ENCODE peak calls at places on chromosomes 7 and 10, in nine cellular contexts. R is dorsolateral prefrontal cortex, V is OCI-LY7, F is astrocyte of the cerebellum, D is mammary epithelial cell, G is GM23248, H is HL-60, P is right lobe of liver, W is adipocyte. O is an unnamed sample.

GRCh38 chr10:69839696-69840345 is 38.1 kb downstream of the COL13A1 start:
- DNase-seq in R (no peak), V (no peak), F (peak), D (peak), G (peak), H (no peak), P (no peak), W (peak), O (no peak)

GRCh38 chr10:70759769-70760168 is 25.4 kb downstream of the TBATA start:
- DNase-seq in R (no peak), V (peak), F (no peak), D (peak), G (no peak), H (peak), P (no peak), W (no peak), O (no peak)

GRCh38 chr10:70722820-70723424 is 50.6 kb downstream of the ADAMTS14 start:
- DNase-seq in R (no peak), V (no peak), F (peak), D (peak), G (peak), H (no peak), P (no peak), W (peak), O (no peak)

GRCh38 chr7:46569117-46569433 is 648.0 kb upstream of the IGFBP3 start:
- DNase-seq in R (no peak), V (no peak), F (no peak), D (peak), G (no peak), H (no peak), P (no peak), W (peak), O (no peak)

GRCh38 chr7:131467788-131468187 is 88.6 kb downstream of the PODXL start:
- DNase-seq in R (no peak), V (no peak), F (no peak), D (no peak), G (no peak), H (no peak), P (no peak), W (no peak), O (no peak)

GRCh38 chr7:96827701-96828100 is 118.1 kb upstream of the SEM1 start:
- DNase-seq in R (no peak), V (no peak), F (no peak), D (no peak), G (no peak), H (no peak), P (no peak), W (no peak), O (no peak)

GRCh38 chr7:4834601-4835397 is 27.0 kb downstream of the PAPOLB start:
- DNase-seq in R (no peak), V (no peak), F (no peak), D (no peak), G (no peak), H (no peak), P (no peak), W (no peak), O (no peak)

GRCh38 chr10:46233101-46233500 is 53.7 kb upstream of the ANTXRL start:
- DNase-seq in R (peak), V (no peak), F (no peak), D (no peak), G (no peak), H (no peak), P (peak), W (no peak), O (no peak)

GRCh38 chr7:20197125-20197524 is 20.1 kb downstream of the MACC1 start:
- DNase-seq in R (no peak), V (no peak), F (no peak), D (no peak), G (no peak), H (no peak), P (no peak), W (no peak), O (no peak)

GRCh38 chr7:39353615-39354376 is 212.4 kb upstream of the YAE1 start:
- DNase-seq in R (no peak), V (no peak), F (peak), D (no peak), G (peak), H (no peak), P (peak), W (peak), O (peak)

GRCh38 chr10:119778776-119779445 is 53.1 kb downstream of the INPP5F start:
- DNase-seq in R (no peak), V (no peak), F (no peak), D (peak), G (no peak), H (no peak), P (no peak), W (no peak), O (no peak)

GRCh38 chr10:79344502-79345195 is 2.6 kb upstream of the PPIF start:
- DNase-seq in R (no peak), V (no peak), F (no peak), D (no peak), G (no peak), H (no peak), P (peak), W (no peak), O (no peak)

GRCh38 chr10:25082276-25083204 is 66.1 kb downstream of the THNSL1 start:
- DNase-seq in R (no peak), V (no peak), F (no peak), D (no peak), G (no peak), H (no peak), P (no peak), W (no peak), O (no peak)

GRCh38 chr7:19747740-19748339 is 25.6 kb downstream of the TMEM196 start:
- DNase-seq in R (no peak), V (peak), F (peak), D (peak), G (peak), H (peak), P (no peak), W (peak), O (no peak)

GRCh38 chr7:82166666-82167065 is 276.9 kb downstream of the CACNA2D1 start:
- DNase-seq in R (no peak), V (no peak), F (no peak), D (no peak), G (no peak), H (no peak), P (no peak), W (no peak), O (no peak)

GRCh38 chr10:11165591-11166543 is 148.2 kb downstream of the CELF2 start:
- DNase-seq in R (peak), V (peak), F (no peak), D (no peak), G (peak), H (peak), P (no peak), W (no peak), O (no peak)

GRCh38 chr10:106929291-106929925 is 235.1 kb downstream of the SORCS1 start:
- DNase-seq in R (no peak), V (no peak), F (no peak), D (no peak), G (no peak), H (no peak), P (no peak), W (no peak), O (no peak)

GRCh38 chr7:115707236-115707635 is 323.3 kb downstream of the TFEC start:
- DNase-seq in R (no peak), V (peak), F (no peak), D (peak), G (peak), H (no peak), P (no peak), W (peak), O (no peak)

GRCh38 chr7:157496426-157497275 is 159.8 kb downstream of the DNAJB6 start:
- DNase-seq in R (peak), V (no peak), F (no peak), D (no peak), G (no peak), H (no peak), P (peak), W (no peak), O (no peak)

GRCh38 chr10:132497788-132498561 is 39.6 kb upstream of the INPP5A start:
- DNase-seq in R (no peak), V (no peak), F (no peak), D (no peak), G (peak), H (no peak), P (no peak), W (no peak), O (no peak)

GRCh38 chr10:8346861-8347260 is 292.4 kb downstream of the GATA3 start:
- DNase-seq in R (no peak), V (no peak), F (no peak), D (no peak), G (no peak), H (no peak), P (no peak), W (no peak), O (no peak)

GRCh38 chr10:75358835-75359421 is 42.6 kb downstream of the ZNF503 start:
- DNase-seq in R (no peak), V (no peak), F (no peak), D (peak), G (peak), H (peak), P (no peak), W (peak), O (no peak)

GRCh38 chr7:117332031-117332430 is 9.2 kb upstream of the WNT2 start:
- DNase-seq in R (no peak), V (no peak), F (no peak), D (no peak), G (no peak), H (no peak), P (no peak), W (no peak), O (no peak)

GRCh38 chr7:26346611-26347200 is 55.0 kb downstream of the SNX10 start:
- DNase-seq in R (peak), V (no peak), F (no peak), D (peak), G (peak), H (no peak), P (peak), W (no peak), O (no peak)

GRCh38 chr7:55120501-55121198 is 101.8 kb downstream of the EGFR start:
- DNase-seq in R (no peak), V (no peak), F (no peak), D (peak), G (peak), H (no peak), P (peak), W (peak), O (no peak)

GRCh38 chr10:68348265-68348741 is 15.6 kb upstream of the PBLD start:
- DNase-seq in R (no peak), V (peak), F (peak), D (peak), G (peak), H (peak), P (no peak), W (peak), O (no peak)

GRCh38 chr10:123847686-123848432 is 43.7 kb downstream of the CPXM2 start:
- DNase-seq in R (no peak), V (no peak), F (no peak), D (peak), G (peak), H (no peak), P (no peak), W (peak), O (no peak)

GRCh38 chr10:102775973-102776669 is 32.4 kb downstream of the WBP1L start:
- DNase-seq in R (peak), V (no peak), F (peak), D (no peak), G (peak), H (peak), P (peak), W (peak), O (peak)

DNA sequence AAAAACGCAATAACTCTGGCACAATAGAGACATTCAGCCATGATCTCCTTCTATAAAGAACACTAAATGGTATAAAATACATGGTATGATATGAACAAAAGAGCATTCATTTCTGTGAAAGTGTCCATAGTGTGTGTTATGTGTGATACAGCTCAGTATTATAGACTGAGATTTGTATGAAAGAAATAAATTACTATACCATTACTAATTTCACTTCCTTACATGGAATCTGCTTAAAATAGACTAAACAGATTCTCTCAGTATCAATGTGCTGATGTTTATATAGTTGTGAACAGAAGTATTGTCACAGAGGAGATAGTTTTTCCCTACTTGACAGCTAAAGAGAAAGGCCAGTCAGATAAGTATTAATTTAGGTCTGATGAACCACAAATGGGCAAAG is 10.8 kb downstream of the SEMA3A start:
- DNase-seq in R (no peak), V (no peak), F (no peak), D (no peak), G (no peak), H (no peak), P (no peak), W (no peak), O (no peak)
- H3K4me3 ChIP-seq in R (no peak), V (no peak), F (no peak), D (no peak), G (no peak), H (no peak), P (no peak), W (no peak), O (no peak)

DNA sequence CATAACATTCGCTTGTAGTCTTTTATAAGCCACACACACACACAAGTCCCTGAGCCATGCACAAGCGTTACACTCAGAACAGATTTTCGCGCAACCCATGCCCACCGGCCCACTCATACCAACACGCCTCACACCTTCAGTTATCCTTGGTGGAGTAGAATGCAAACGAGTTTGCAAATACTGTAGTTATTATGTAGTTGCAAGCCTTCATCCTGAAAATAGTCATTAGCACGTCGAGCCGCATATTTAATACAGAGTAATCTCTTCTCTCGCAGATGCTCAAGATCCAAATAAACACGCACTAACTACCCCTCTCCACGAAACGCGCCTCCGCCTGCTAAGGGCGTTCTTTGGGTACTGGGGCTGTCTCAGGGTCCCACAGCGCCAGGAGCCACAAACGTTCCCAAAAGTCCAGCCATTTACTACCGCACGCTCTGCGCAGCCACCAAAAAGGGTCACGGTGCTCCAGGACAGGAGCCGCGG is 1.8 kb downstream of the NKX2-3 start:
- DNase-seq in R (no peak), V (no peak), F (no peak), D (no peak), G (no peak), H (no peak), P (no peak), W (no peak), O (no peak)
- H3K4me3 ChIP-seq in R (no peak), V (no peak), F (no peak), D (peak), G (no peak), H (no peak), P (no peak), W (peak), O (no peak)

GRCh38 chr7:8442814-8443304 is 9.4 kb downstream of the NXPH1 start:
- DNase-seq in R (no peak), V (no peak), F (no peak), D (peak), G (peak), H (peak), P (peak), W (peak), O (no peak)
- H3K4me3 ChIP-seq in R (peak), V (no peak), F (no peak), D (no peak), G (no peak), H (no peak), P (no peak), W (no peak), O (peak)

GRCh38 chr10:110770243-110770642 is 101.5 kb upstream of the PDCD4 start:
- DNase-seq in R (no peak), V (no peak), F (no peak), D (no peak), G (no peak), H (no peak), P (no peak), W (no peak), O (no peak)
- H3K4me3 ChIP-seq in R (no peak), V (no peak), F (no peak), D (no peak), G (no peak), H (no peak), P (no peak), W (no peak), O (no peak)

GRCh38 chr7:151460474-151460855 is 20.5 kb upstream of the CRYGN start:
- DNase-seq in R (no peak), V (no peak), F (no peak), D (no peak), G (peak), H (no peak), P (no peak), W (peak), O (no peak)

GRCh38 chr7:151457534-151457933 is 17.6 kb upstream of the CRYGN start:
- DNase-seq in R (no peak), V (no peak), F (no peak), D (no peak), G (no peak), H (no peak), P (no peak), W (no peak), O (no peak)

GRCh38 chr7:151461096-151461941 is 21.4 kb upstream of the CRYGN start:
- DNase-seq in R (no peak), V (no peak), F (no peak), D (no peak), G (no peak), H (no peak), P (no peak), W (no peak), O (no peak)

GRCh38 chr7:151461942-151462230 is 21.9 kb upstream of the CRYGN start:
- DNase-seq in R (no peak), V (no peak), F (no peak), D (no peak), G (no peak), H (no peak), P (no peak), W (no peak), O (no peak)

DNA sequence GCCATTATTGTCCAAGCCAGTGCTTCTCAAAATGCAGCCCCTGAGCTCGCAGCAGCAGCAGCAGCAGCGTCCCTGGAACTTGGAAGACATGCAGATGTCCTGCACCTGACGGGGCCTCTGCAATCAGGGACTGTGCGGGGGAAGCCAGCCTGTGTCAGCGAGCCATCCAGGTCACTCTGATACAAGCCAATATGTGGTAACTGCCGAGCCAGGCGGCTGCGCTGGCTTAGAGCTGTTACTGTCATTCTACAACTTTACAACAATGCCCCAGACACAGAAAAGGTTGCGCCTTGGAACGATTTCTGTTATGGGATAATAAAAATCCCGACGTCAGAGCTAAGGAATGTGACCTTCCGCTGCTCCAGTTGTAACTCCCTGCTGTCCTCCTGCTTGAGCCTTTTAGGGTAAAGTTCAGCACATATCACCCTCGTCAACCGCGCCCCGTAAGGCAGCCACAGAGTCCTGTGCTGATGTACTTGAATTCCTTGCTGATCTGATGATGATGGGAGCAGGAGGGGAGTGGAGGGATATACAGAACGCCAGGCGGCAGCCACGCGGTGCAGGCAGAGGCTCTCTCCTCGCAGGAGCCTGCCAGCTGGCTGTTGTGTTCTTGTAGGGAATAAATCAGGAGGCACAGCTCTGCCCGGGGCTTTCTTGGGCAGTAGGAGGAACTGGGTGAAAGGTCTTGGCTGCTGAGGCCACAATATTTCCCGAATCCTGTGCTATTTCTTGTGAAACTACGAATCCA is 20.0 kb upstream of the CRYGN start:
- DNase-seq in R (peak), V (no peak), F (peak), D (peak), G (peak), H (no peak), P (peak), W (peak), O (peak)
- H3K4me3 ChIP-seq in R (peak), V (no peak), F (peak), D (peak), G (peak), H (no peak), P (no peak), W (peak), O (peak)

DNA sequence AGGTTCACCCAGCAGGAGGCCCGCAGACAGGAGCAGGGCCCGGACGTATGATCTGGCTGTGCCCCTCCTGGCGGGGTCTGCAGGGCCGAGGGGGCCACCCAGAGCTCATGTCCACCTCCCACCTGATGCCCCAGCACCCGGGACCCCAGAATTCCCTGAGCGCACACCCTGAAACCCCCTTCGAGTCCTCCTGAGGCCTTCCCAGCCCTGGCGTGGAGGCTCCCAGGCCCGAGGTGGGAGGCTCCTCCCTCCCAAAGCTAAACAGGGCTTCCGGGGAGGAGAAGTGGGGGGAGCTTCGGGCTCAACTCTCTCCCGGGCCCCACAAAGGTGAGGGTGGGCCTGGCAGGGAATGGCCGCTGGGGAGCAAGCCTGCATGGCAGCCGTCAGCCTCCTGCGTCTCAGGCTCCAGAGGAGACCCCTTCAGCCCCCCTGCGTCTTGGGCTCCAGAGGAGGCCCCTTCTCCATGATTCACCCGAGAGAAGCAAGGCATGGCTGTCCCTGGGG is 30.3 kb downstream of the MICALL2 start:
- DNase-seq in R (no peak), V (no peak), F (no peak), D (no peak), G (no peak), H (no peak), P (no peak), W (no peak), O (no peak)
- H3K4me3 ChIP-seq in R (no peak), V (no peak), F (no peak), D (no peak), G (no peak), H (no peak), P (no peak), W (no peak), O (no peak)

GRCh38 chr7:140885735-140886334 is 38.9 kb downstream of the BRAF start:
- DNase-seq in R (no peak), V (no peak), F (no peak), D (no peak), G (no peak), H (no peak), P (no peak), W (no peak), O (no peak)
- H3K4me3 ChIP-seq in R (no peak), V (no peak), F (no peak), D (no peak), G (no peak), H (no peak), P (no peak), W (no peak), O (no peak)

O was measured in retinal pigment epithelial cell.